ENCODE peak calls at places on chromosomes 13 and 19, in nine cellular contexts. Y is NB4; W is CD4-positive, CD25-positive, alpha-beta regulatory T cell; X is fibroblast of the aortic adventitia; D is lung; N is hepatocyte; P is lower leg skin; T is psoas muscle; L is IMR-90. M is an unnamed sample.

GRCh38 chr19:13079542-13079986 is 23.1 kb downstream of the LYL1 start:
- DNase-seq in D (no peak), L (peak), T (peak), P (no peak), Y (no peak), N (peak), W (no peak), X (peak), M (no peak)

GRCh38 chr19:17869114-17869608 is 2.6 kb upstream of the SLC5A5 start:
- DNase-seq in X (no peak), N (no peak), P (no peak), T (no peak), D (no peak), W (no peak), L (no peak), Y (no peak), M (no peak)

GRCh38 chr19:38532939-38533338 is 84.8 kb downstream of the MAP4K1 start:
- DNase-seq in P (no peak), Y (no peak), W (no peak), N (no peak), L (no peak), D (no peak), X (no peak), T (no peak), M (no peak)

GRCh38 chr19:50869479-50869878 is 3.8 kb upstream of the KLK2 start:
- DNase-seq in Y (no peak), X (no peak), D (no peak), N (no peak), T (no peak), W (no peak), P (no peak), L (no peak), M (no peak)

GRCh38 chr13:21625366-21625765 is 21.4 kb upstream of the MICU2 start:
- DNase-seq in P (no peak), L (peak), N (peak), D (no peak), W (no peak), T (no peak), X (peak), Y (peak), M (no peak)

GRCh38 chr19:42233638-42234292 is 8.6 kb downstream of the GSK3A start:
- DNase-seq in L (no peak), X (no peak), W (no peak), Y (no peak), N (peak), P (no peak), D (no peak), T (no peak), M (no peak)

GRCh38 chr13:25783480-25784081 is 268.2 kb downstream of the SHISA2 start:
- DNase-seq in T (no peak), Y (no peak), D (no peak), L (no peak), N (no peak), P (no peak), X (no peak), W (no peak), M (no peak)

GRCh38 chr13:101757446-101758039 is 305.1 kb downstream of the ITGBL1 start:
- DNase-seq in Y (peak), L (peak), N (peak), T (no peak), X (peak), P (no peak), W (no peak), D (no peak), M (no peak)

GRCh38 chr19:42066075-42066754 is 3.8 kb downstream of the GRIK5 start:
- DNase-seq in D (no peak), T (no peak), Y (no peak), P (no peak), W (no peak), N (no peak), X (peak), L (peak), M (peak)

GRCh38 chr19:373391-374182 is 29.0 kb upstream of the MIER2 start:
- DNase-seq in W (no peak), P (peak), T (no peak), L (no peak), X (no peak), N (no peak), Y (no peak), D (no peak), M (no peak)

DNA sequence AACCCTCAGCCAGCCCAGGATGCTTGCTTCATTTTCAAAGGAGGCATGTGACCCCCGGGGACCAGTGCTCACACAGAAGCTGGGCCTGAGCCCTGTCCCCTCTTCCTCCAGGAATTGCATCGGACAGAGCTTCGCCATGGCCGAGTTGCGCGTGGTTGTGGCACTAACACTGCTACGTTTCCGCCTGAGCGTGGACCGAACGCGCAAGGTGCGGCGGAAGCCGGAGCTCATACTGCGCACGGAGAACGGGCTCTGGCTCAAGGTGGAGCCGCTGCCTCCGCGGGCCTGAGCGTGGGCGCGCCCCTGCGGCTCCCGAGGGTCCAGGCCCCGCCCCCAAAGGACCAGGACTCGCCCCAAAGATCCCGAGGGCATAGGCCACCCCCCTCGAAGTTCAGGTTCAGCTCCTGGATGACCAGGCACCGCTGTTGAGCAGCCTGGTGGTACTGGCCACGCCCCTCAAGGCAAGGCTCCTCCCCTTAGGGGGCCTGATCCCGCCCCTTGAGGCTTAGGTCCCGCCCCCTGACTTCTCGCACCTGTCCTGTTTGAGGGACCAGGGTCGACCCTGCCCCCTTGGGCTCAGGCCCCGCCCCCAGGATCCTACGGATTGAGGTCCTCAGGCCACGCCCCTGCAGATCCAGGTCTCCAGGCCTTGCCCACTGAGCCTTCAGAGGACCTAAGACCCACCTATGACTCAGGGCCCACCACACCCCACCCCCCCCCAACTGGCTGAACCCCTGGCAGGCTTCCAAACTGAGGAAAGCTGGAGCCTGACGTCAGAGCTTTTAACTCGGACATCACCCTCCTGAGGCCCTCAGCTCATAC is 43.1 kb downstream of the CYP4F22 start:
- DNase-seq in N (no peak), D (no peak), X (peak), P (no peak), W (peak), L (no peak), Y (no peak), T (no peak), M (peak)
- H3K4me3 ChIP-seq in N (no peak), D (no peak), X (peak), P (no peak), W (peak), L (peak), Y (no peak), T (peak), M (peak)

DNA sequence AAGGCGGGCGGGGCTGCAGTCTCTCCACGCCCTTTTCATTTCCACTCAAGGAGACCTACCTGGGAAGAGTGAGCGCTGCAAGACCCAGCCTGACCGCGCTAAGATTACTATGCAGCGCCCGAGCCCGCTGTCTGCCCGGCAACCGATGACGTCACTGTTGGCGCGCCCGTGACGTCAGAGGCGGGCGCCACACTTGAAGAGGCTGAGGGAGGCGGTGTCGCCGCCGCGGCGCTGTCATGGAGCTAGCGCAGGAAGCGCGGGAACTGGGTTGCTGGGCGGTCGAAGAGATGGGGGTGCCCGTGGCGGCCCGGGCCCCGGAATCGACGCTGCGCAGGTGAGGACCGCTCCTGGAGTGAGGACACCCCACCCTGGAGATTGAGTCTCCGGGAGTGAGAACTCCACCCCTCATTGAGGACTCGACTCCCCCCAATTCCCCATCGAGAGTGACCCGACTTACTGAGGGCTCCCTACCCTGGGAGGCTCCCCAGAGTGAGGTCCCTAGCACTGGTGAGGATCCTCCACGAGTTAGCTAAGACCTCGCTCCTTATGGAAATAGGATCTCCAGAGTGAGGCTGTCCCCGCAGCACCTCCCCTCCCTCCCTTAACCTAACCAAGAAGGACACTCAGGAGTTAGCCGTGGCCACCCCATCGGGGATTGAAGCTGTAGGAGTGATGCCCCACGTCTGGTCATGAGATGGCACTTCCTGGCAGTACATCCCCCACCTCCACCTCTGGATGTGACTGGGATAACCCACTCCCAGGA is at the start of gene HAUS5:
- DNase-seq in X (peak), Y (peak), D (peak), W (peak), N (peak), P (peak), T (peak), L (peak), M (peak)
- H3K4me3 ChIP-seq in X (peak), Y (peak), D (peak), W (peak), N (peak), P (peak), T (peak), L (peak), M (peak)

DNA sequence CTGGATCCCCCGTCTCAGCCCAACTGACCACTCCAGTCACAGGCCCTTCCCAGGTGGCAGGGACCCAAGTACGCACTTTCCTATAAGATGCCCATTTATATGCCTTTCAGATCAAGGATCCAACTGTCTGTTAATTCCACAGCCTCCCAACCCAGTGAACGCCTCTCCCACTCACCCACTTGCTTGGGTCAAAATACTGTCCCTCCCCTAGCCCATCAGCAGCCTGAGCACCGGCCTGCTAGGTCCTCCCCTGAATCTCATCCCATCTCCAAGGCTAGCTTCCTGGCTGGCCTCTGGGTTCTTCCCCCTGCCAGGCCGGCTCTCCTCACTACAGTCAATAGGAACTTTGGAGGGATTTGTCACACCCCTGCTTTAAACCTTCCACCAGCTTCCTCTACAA is 1.9 kb downstream of the UBE2S start:
- DNase-seq in L (no peak), N (no peak), D (no peak), T (no peak), Y (no peak), P (no peak), W (no peak), X (no peak), M (no peak)
- H3K4me3 ChIP-seq in L (peak), N (no peak), D (no peak), T (no peak), Y (peak), P (no peak), W (peak), X (peak), M (peak)

DNA sequence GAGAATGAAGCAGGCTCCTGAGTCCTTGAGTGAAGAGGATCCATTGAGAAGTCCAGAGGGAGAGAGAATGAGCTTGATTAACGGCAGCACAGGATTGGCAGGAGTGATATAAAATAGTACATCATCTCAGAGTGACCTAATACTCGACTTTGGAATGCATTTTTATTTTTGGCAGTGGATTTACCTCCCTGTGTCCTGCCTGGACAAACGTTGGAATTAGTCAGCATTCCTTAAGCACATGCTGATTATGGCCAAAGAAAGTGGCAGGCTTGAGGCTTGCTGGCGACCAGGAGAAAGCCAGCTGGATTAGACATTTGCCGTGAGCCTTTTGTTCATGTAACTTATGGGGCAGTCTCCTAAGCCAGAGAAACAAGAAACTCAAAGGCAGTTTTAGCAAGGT is 22.9 kb downstream of the LRCH1 start:
- DNase-seq in X (peak), D (no peak), Y (no peak), P (no peak), T (no peak), W (no peak), N (no peak), L (peak), M (no peak)
- H3K4me3 ChIP-seq in X (no peak), D (no peak), Y (no peak), P (no peak), T (no peak), W (no peak), N (no peak), L (no peak), M (no peak)

GRCh38 chr19:45790942-45791341 is 1.7 kb downstream of the DMWD start:
- DNase-seq in Y (peak), N (no peak), T (no peak), D (no peak), P (no peak), X (no peak), W (no peak), L (no peak), M (no peak)
- H3K4me3 ChIP-seq in Y (no peak), N (no peak), T (no peak), D (no peak), P (no peak), X (peak), W (peak), L (no peak), M (no peak)

GRCh38 chr19:8610928-8611284 is 391 bp upstream of the ADAMTS10 start:
- DNase-seq in N (peak), W (no peak), P (no peak), D (no peak), T (no peak), Y (no peak), L (no peak), X (no peak), M (no peak)
- H3K4me3 ChIP-seq in N (peak), W (no peak), P (peak), D (no peak), T (peak), Y (no peak), L (peak), X (no peak), M (no peak)